ENCODE peak calls at places on chromosomes 13 and 19, in seven cellular contexts. U is Karpas-422, W is ovary, O is heart right ventricle, L is upper lobe of right lung, Z is lung, B is OCI-LY7. X is an unnamed sample. For H3K9me3, the result is how much of the 10 kb centered on the place peaks cover.

GRCh38 chr13:76812206-76812882 is 73.9 kb downstream of the KCTD12 start:
- DNase-seq in O (peak), U (peak), W (no peak), L (no peak), Z (no peak), B (no peak), X (peak)

GRCh38 chr19:33683881-33684549 is 62.3 kb downstream of the CHST8 start:
- DNase-seq in W (peak), U (no peak), O (peak), L (peak), B (no peak), Z (no peak), X (no peak)

GRCh38 chr19:459724-460511 is 915 bp downstream of the SHC2 start:
- DNase-seq in Z (peak), O (peak), B (no peak), U (no peak), W (peak), L (peak), X (no peak)

GRCh38 chr19:38386968-38387549 is 775 bp downstream of the GGN start:
- DNase-seq in B (no peak), Z (no peak), U (no peak), L (no peak), O (no peak), W (peak), X (no peak)

GRCh38 chr13:109100705-109101104 is 471.3 kb downstream of the MYO16 start:
- DNase-seq in B (no peak), U (no peak), L (no peak), W (no peak), Z (no peak), O (no peak), X (no peak)

GRCh38 chr13:83621765-83622421 is 260.4 kb downstream of the SLITRK1 start:
- DNase-seq in O (no peak), B (no peak), U (no peak), L (no peak), W (no peak), Z (no peak), X (no peak)

GRCh38 chr13:23081246-23081645 is 99.5 kb upstream of the SGCG start:
- DNase-seq in O (no peak), Z (no peak), B (no peak), L (no peak), W (no peak), U (no peak), X (no peak)

GRCh38 chr19:12364391-12365093 is 941 bp downstream of the ZNF442 start:
- DNase-seq in O (peak), Z (peak), L (peak), B (no peak), W (peak), U (no peak), X (peak)

GRCh38 chr19:10587022-10587838 is at the start of gene AP1M2:
- DNase-seq in O (no peak), W (no peak), L (peak), U (no peak), B (no peak), Z (no peak), X (no peak)

GRCh38 chr13:62706035-62706434 is 1290.4 kb upstream of the PCDH20 start:
- DNase-seq in W (no peak), O (no peak), Z (no peak), L (no peak), B (no peak), U (no peak), X (no peak)

GRCh38 chr19:28012361-28012760 is 1200.6 kb downstream of the UQCRFS1 start:
- DNase-seq in W (no peak), O (no peak), L (no peak), Z (no peak), U (peak), B (no peak), X (no peak)

GRCh38 chr19:50512999-50513745 is 541 bp downstream of the ASPDH start:
- DNase-seq in W (no peak), U (no peak), O (no peak), Z (no peak), L (no peak), B (no peak), X (no peak)

GRCh38 chr19:35661995-35662340 is 4.3 kb upstream of the UPK1A start:
- DNase-seq in Z (no peak), U (no peak), O (no peak), W (no peak), L (no peak), B (no peak), X (no peak)

GRCh38 chr13:105336706-105337582 is 1198.5 kb downstream of the EFNB2 start:
- DNase-seq in W (no peak), O (no peak), Z (no peak), L (no peak), B (no peak), U (no peak), X (no peak)

GRCh38 chr13:109725297-109725696 is 61.1 kb downstream of the IRS2 start:
- DNase-seq in O (no peak), B (no peak), Z (no peak), U (no peak), W (no peak), L (no peak), X (no peak)

GRCh38 chr13:25375727-25376358 is 4.1 kb downstream of the ATP8A2 start:
- DNase-seq in B (peak), U (peak), Z (peak), L (no peak), O (peak), W (no peak), X (no peak)

GRCh38 chr19:30161770-30162169 is 210.4 kb upstream of the ZNF536 start:
- DNase-seq in O (no peak), B (no peak), Z (no peak), U (peak), L (no peak), W (no peak), X (no peak)

GRCh38 chr19:16190736-16191135 is 5.5 kb downstream of the FAM32A start:
- DNase-seq in L (no peak), W (no peak), U (no peak), Z (no peak), O (no peak), B (no peak), X (peak)

GRCh38 chr19:37997911-37998344 is 90.9 kb downstream of the SIPA1L3 start:
- DNase-seq in L (no peak), U (no peak), W (no peak), O (no peak), Z (no peak), B (no peak), X (no peak)

GRCh38 chr19:39237200-39238184 is 7.3 kb downstream of the IFNL3 start:
- DNase-seq in B (peak), W (no peak), O (no peak), U (peak), Z (peak), L (peak), X (no peak)

GRCh38 chr19:47197141-47197540 is 33.9 kb downstream of the BBC3 start:
- DNase-seq in Z (no peak), U (no peak), B (no peak), L (no peak), O (no peak), W (no peak), X (no peak)

GRCh38 chr13:83796364-83796763 is 85.9 kb downstream of the SLITRK1 start:
- DNase-seq in L (no peak), Z (no peak), W (no peak), B (no peak), O (no peak), U (no peak), X (no peak)

GRCh38 chr19:48480476-48481190 is 11.5 kb downstream of the CYTH2 start:
- DNase-seq in W (peak), Z (no peak), B (no peak), O (peak), U (no peak), L (peak), X (peak)

GRCh38 chr19:9149976-9150375 is 9.8 kb downstream of the ZNF317 start:
- DNase-seq in Z (no peak), B (no peak), W (no peak), O (no peak), L (no peak), U (no peak), X (peak)

GRCh38 chr13:110301606-110302131 is 5.3 kb downstream of the COL4A1 start:
- DNase-seq in L (no peak), U (no peak), Z (no peak), O (no peak), B (no peak), W (no peak), X (no peak)

GRCh38 chr13:55761986-55762385 is 1378.7 kb upstream of the PRR20A start:
- DNase-seq in O (no peak), U (no peak), B (no peak), Z (no peak), W (no peak), L (no peak), X (no peak)

GRCh38 chr19:48064509-48064908 is 20.6 kb upstream of the CABP5 start:
- DNase-seq in L (no peak), U (no peak), O (no peak), W (no peak), B (no peak), Z (no peak), X (no peak)

GRCh38 chr13:91375119-91375729 is 23.2 kb upstream of the GPC5 start:
- DNase-seq in W (no peak), B (peak), L (no peak), O (no peak), Z (no peak), U (peak), X (no peak)

GRCh38 chr13:101785858-101786257 is 333.4 kb downstream of the ITGBL1 start:
- DNase-seq in W (no peak), O (peak), L (no peak), U (peak), B (peak), Z (no peak), X (no peak)

GRCh38 chr13:101258071-101258470 is 158.2 kb downstream of the NALCN start:
- DNase-seq in O (no peak), Z (no peak), U (peak), B (no peak), W (no peak), L (no peak), X (no peak)

GRCh38 chr19:35557539-35558399 is 5.7 kb downstream of the ATP4A start:
- DNase-seq in O (peak), L (peak), B (peak), U (no peak), Z (peak), W (peak), X (no peak)

GRCh38 chr13:21616880-21617279 is 12.9 kb upstream of the MICU2 start:
- DNase-seq in W (no peak), L (no peak), O (no peak), B (no peak), U (no peak), Z (no peak), X (no peak)

GRCh38 chr19:30516586-30516985 is 144.4 kb downstream of the ZNF536 start:
- DNase-seq in O (no peak), Z (no peak), L (no peak), W (no peak), B (no peak), U (no peak), X (no peak)

GRCh38 chr13:47036291-47037008 is 139.6 kb upstream of the HTR2A start:
- DNase-seq in W (no peak), U (no peak), L (no peak), Z (no peak), B (peak), O (no peak), X (no peak)

GRCh38 chr19:4633140-4633967 is 6.0 kb upstream of the TNFAIP8L1 start:
- DNase-seq in W (no peak), B (peak), Z (peak), U (peak), O (peak), L (peak), X (peak)

GRCh38 chr13:28159057-28159456 is 20.7 kb downstream of the PAN3 start:
- DNase-seq in W (no peak), L (no peak), U (no peak), Z (no peak), O (no peak), B (no peak), X (no peak)
- H3K9me3 ChIP-seq in W (under half), L (under half), U (under half), Z (under half), O (under half), B (under half), X (under half)

GRCh38 chr19:43914051-43914450 is 21.0 kb downstream of the ZNF45 start:
- DNase-seq in B (no peak), W (no peak), Z (no peak), O (no peak), U (no peak), L (no peak), X (no peak)
- H3K9me3 ChIP-seq in B (under half), W (under half), Z (under half), O (under half), U (half or more), L (half or more), X (half or more)

DNA sequence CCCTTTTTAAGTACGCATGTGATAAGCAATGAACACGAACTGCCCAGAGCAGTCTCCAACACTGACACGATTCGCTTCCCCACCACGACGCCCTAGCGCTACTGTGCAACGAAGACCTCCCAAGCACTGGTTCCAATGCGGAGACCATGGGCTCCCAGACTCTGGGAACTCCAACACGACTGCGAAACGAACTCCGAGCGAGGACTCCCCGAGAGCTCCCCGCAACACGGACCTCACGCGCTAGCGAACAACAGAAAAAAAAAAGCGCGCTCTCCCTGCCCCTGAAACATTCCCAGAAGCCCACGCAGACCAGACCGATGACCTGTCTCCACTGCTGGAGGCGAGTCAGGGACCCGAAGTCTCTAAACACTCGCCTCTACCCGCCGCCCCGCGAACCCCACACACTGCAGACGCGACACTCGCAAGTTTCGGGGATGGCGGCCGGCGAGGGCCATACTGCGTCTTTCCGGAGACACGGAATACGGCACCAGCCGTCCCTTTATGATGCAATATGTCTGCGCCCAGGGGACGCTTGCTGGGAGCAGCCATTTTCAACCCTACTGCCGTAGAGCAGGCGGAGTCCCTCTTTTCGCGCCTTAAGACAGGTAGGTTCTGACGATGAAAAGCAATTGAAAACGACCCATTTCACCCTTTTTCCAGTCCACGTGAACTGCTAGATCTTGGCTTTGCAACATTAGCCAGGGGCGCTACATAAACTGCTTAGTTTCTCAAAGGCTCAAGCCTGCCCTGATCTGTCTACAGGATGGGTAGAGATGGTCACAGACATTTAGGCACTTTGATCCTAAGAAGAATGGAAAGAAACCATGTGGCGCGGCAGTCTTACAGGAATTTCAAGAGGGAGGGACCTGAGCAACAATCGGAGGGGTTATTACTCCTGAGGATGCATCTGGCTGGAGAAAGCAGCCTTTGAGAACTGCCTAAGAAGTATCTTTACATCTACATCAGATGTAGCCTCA is at the start of gene ZNF577:
- DNase-seq in W (peak), Z (peak), U (peak), O (peak), B (no peak), L (peak), X (peak)
- H3K9me3 ChIP-seq in W (under half), Z (under half), U (half or more), O (under half), B (under half), L (under half), X (under half)

GRCh38 chr19:53580871-53581835 is 43.2 kb downstream of the ZNF331 start:
- DNase-seq in B (no peak), U (no peak), L (no peak), W (no peak), O (no peak), Z (no peak), X (no peak)
- H3K9me3 ChIP-seq in B (under half), U (under half), L (under half), W (under half), O (under half), Z (under half), X (under half)

DNA sequence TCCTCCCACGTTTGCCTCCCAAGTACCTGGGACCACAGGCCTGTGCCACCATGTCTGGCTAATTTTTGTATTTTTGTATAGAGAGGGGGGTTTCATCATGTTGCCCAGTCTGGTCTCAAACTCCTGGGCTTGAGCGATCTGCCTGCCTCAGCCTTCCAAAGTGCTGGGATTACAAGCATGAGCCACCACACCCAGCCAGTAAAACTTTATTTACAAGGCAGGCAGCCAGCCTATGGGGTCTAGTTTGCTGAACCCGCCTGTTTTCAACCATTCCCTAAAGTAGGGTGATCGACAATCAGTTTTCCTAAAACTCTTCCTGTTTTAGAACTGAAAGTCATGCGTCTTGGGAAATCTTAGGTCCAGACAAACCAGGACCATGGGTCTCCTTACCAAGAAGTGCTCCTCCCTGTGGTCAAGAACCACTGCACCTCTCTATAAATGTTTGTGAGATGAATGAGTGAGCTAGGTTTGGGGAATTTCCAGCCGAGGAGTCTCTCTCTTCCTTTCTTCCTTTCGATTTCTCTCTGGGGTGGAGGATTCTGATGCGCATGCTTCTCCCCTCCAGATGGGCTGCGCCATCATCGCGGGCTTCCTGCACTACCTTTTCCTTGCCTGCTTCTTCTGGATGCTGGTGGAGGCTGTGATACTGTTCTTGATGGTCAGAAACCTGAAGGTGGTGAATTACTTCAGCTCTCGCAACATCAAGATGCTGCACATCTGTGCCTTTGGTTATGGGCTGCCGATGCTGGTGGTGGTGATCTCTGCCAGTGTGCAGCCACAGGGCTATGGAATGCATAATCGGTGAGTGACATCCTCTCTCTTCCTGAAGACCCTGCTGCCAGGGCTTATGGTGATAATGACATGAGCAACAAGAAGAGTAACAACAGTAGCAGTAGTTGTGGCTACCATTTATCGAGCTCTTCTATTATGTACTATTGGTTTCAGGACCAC is 38.7 kb downstream of the ADGRE1 start:
- DNase-seq in L (no peak), Z (no peak), B (no peak), W (no peak), O (no peak), U (peak), X (no peak)
- H3K9me3 ChIP-seq in L (under half), Z (under half), B (under half), W (under half), O (under half), U (under half), X (under half)

DNA sequence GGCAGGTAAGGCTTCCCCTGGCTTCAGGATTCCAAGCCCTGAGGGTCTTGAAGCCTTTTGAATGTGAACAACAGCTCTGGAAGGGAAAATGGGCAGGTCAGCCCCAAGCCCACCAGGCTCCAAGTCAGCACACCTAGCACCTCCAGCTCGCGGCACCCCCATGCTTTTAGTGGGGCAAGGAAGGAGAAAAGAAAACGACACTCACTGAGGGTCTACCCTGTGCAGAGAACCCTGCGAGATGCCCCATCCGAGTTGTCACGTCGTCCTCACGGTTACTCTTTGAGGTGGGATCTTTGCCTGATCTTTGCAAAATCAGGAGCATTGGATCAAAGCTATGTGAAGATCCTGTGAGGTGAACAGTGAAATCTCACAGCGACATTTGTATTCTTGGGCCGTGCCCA is 5.7 kb upstream of the F10 start:
- DNase-seq in W (no peak), Z (no peak), U (no peak), L (no peak), B (no peak), O (no peak), X (no peak)
- H3K9me3 ChIP-seq in W (under half), Z (under half), U (under half), L (under half), B (under half), O (under half), X (under half)

DNA sequence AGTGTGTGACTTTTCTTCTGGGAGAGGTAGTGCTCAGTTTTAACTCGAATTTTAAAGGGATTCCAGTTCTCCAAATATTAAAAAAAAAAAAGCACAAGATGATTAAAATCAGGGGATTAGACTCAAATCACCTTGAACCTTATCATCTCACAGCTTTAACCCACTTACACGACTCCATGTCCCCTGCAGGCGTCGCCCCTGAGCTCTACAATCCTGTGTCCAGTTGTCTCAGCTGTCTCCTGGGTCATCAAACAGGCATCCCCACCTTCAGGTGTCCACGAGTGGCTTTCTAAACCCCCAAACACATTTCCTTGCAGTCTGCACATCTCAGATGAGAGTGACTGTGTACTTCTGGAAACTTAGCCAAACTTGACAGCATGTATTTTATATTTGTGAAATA is 14.1 kb downstream of the ZNF808 start:
- DNase-seq in U (no peak), L (no peak), Z (no peak), W (no peak), B (no peak), O (no peak), X (no peak)
- H3K9me3 ChIP-seq in U (under half), L (under half), Z (under half), W (under half), B (under half), O (under half), X (under half)

X was measured in tibial artery.